ENCODE peak calls at places on chromosome 22, in six cellular contexts. One of them, this sample, is unnamed.

GRCh38 chr22:48443680-48444079 is 1384.0 kb downstream of the BRD1 start:
- DNase-seq in SK-N-SH: no peak
- DNase-seq in IMR-90: no peak
- DNase-seq in mammary epithelial cell: no peak
- DNase-seq in fibroblast of lung: no peak
- DNase-seq in H9: no peak
- DNase-seq in this sample: no peak

GRCh38 chr22:30572840-30573593 is 1.4 kb downstream of the GAL3ST1 start:
- DNase-seq in H9: no peak
- DNase-seq in mammary epithelial cell: no peak
- DNase-seq in SK-N-SH: no peak
- DNase-seq in IMR-90: no peak
- DNase-seq in fibroblast of lung: no peak
- DNase-seq in this sample: peak; percentile 81

GRCh38 chr22:44451016-44451415 is 47.0 kb downstream of the RTL6 start:
- DNase-seq in fibroblast of lung: no peak
- DNase-seq in SK-N-SH: no peak
- DNase-seq in mammary epithelial cell: no peak
- DNase-seq in H9: no peak
- DNase-seq in IMR-90: no peak
- DNase-seq in this sample: no peak

GRCh38 chr22:29268511-29269229 is 602 bp downstream of the EWSR1 start:
- DNase-seq in mammary epithelial cell: peak; percentile 26
- DNase-seq in IMR-90: peak; percentile 67
- DNase-seq in H9: no peak
- DNase-seq in fibroblast of lung: peak; percentile 70
- DNase-seq in SK-N-SH: peak; percentile 63
- DNase-seq in this sample: no peak

GRCh38 chr22:36384766-36385400 is 2.9 kb downstream of the MYH9 start:
- DNase-seq in SK-N-SH: peak; percentile 61
- DNase-seq in fibroblast of lung: peak; percentile 50
- DNase-seq in IMR-90: no peak
- DNase-seq in H9: no peak
- DNase-seq in mammary epithelial cell: no peak
- DNase-seq in this sample: no peak

GRCh38 chr22:46193898-46194310 is 43.6 kb downstream of the PPARA start:
- DNase-seq in fibroblast of lung: no peak
- DNase-seq in H9: no peak
- DNase-seq in IMR-90: no peak
- DNase-seq in mammary epithelial cell: no peak
- DNase-seq in SK-N-SH: peak; percentile 79
- DNase-seq in this sample: peak; percentile 83

GRCh38 chr22:33000342-33001280 is 57.6 kb downstream of the SYN3 start:
- DNase-seq in mammary epithelial cell: peak; percentile 44
- DNase-seq in IMR-90: peak; percentile 32
- DNase-seq in H9: peak; percentile 88
- DNase-seq in SK-N-SH: peak; percentile 82
- DNase-seq in fibroblast of lung: peak; percentile 37
- DNase-seq in this sample: peak; percentile 34

GRCh38 chr22:31393890-31394289 is 5.5 kb upstream of the DRG1 start:
- DNase-seq in IMR-90: no peak
- DNase-seq in H9: no peak
- DNase-seq in mammary epithelial cell: no peak
- DNase-seq in fibroblast of lung: no peak
- DNase-seq in SK-N-SH: no peak
- DNase-seq in this sample: no peak

GRCh38 chr22:23838686-23839468 is at the start of gene DERL3:
- DNase-seq in H9: peak; percentile 100
- DNase-seq in mammary epithelial cell: peak; percentile 78
- DNase-seq in SK-N-SH: peak; percentile 41
- DNase-seq in fibroblast of lung: peak; percentile 98
- DNase-seq in IMR-90: peak; percentile 93
- DNase-seq in this sample: peak; percentile 100

GRCh38 chr22:41687901-41688364 is 734 bp downstream of the SNU13 start:
- DNase-seq in SK-N-SH: peak; percentile 27
- DNase-seq in mammary epithelial cell: peak; percentile 35
- DNase-seq in H9: no peak
- DNase-seq in fibroblast of lung: peak; percentile 22
- DNase-seq in IMR-90: peak; percentile 22
- DNase-seq in this sample: no peak

GRCh38 chr22:30314918-30315317 is 11.8 kb downstream of the TBC1D10A start:
- DNase-seq in fibroblast of lung: peak; percentile 55
- DNase-seq in H9: no peak
- DNase-seq in mammary epithelial cell: peak; percentile 75
- DNase-seq in IMR-90: peak; percentile 67
- DNase-seq in SK-N-SH: no peak
- DNase-seq in this sample: no peak

GRCh38 chr22:46119729-46120419 is 30.5 kb upstream of the PPARA start:
- DNase-seq in SK-N-SH: no peak
- DNase-seq in IMR-90: peak; percentile 74
- DNase-seq in H9: no peak
- DNase-seq in fibroblast of lung: peak; percentile 92
- DNase-seq in mammary epithelial cell: no peak
- DNase-seq in this sample: no peak

GRCh38 chr22:19769393-19769715 is 8.8 kb downstream of the TBX1 start:
- DNase-seq in H9: no peak
- DNase-seq in fibroblast of lung: no peak
- DNase-seq in SK-N-SH: no peak
- DNase-seq in IMR-90: no peak
- DNase-seq in mammary epithelial cell: no peak
- DNase-seq in this sample: no peak

GRCh38 chr22:36162127-36163034 is 1.8 kb upstream of the APOL3 start:
- DNase-seq in IMR-90: no peak
- DNase-seq in fibroblast of lung: peak; percentile 22
- DNase-seq in SK-N-SH: no peak
- DNase-seq in H9: no peak
- DNase-seq in mammary epithelial cell: no peak
- DNase-seq in this sample: no peak

GRCh38 chr22:42208362-42208761 is 62.1 kb downstream of the TCF20 start:
- DNase-seq in H9: no peak
- DNase-seq in fibroblast of lung: no peak
- DNase-seq in IMR-90: no peak
- DNase-seq in SK-N-SH: no peak
- DNase-seq in mammary epithelial cell: no peak
- DNase-seq in this sample: no peak

GRCh38 chr22:45064313-45065268 is 54.8 kb upstream of the PHF21B start:
- DNase-seq in IMR-90: peak; percentile 87
- DNase-seq in fibroblast of lung: peak; percentile 88
- DNase-seq in H9: no peak
- DNase-seq in mammary epithelial cell: peak; percentile 92
- DNase-seq in SK-N-SH: no peak
- DNase-seq in this sample: no peak

GRCh38 chr22:34068011-34068410 is 147.7 kb upstream of the LARGE1 start:
- DNase-seq in fibroblast of lung: no peak
- DNase-seq in mammary epithelial cell: no peak
- DNase-seq in IMR-90: no peak
- DNase-seq in SK-N-SH: no peak
- DNase-seq in H9: no peak
- DNase-seq in this sample: no peak

GRCh38 chr22:41780714-41781507 is 19.6 kb upstream of the CCDC134 start:
- DNase-seq in H9: no peak
- DNase-seq in mammary epithelial cell: no peak
- DNase-seq in IMR-90: peak; percentile 63
- DNase-seq in fibroblast of lung: peak; percentile 50
- DNase-seq in SK-N-SH: no peak
- DNase-seq in this sample: peak; percentile 62

GRCh38 chr22:45599836-45600577 is 71.6 kb upstream of the ATXN10 start:
- DNase-seq in mammary epithelial cell: no peak
- DNase-seq in IMR-90: no peak
- DNase-seq in SK-N-SH: no peak
- DNase-seq in fibroblast of lung: no peak
- DNase-seq in H9: no peak
- DNase-seq in this sample: peak; percentile 61

GRCh38 chr22:44566911-44567310 is 68.9 kb upstream of the RTL6 start:
- DNase-seq in H9: no peak
- DNase-seq in SK-N-SH: no peak
- DNase-seq in fibroblast of lung: no peak
- DNase-seq in IMR-90: no peak
- DNase-seq in mammary epithelial cell: no peak
- DNase-seq in this sample: no peak

GRCh38 chr22:32661737-32662586 is 139.5 kb upstream of the TIMP3 start:
- DNase-seq in SK-N-SH: no peak
- DNase-seq in H9: no peak
- DNase-seq in mammary epithelial cell: no peak
- DNase-seq in fibroblast of lung: peak; percentile 80
- DNase-seq in IMR-90: peak; percentile 79
- DNase-seq in this sample: no peak

GRCh38 chr22:50085211-50085999 is at the start of gene MLC1:
- DNase-seq in IMR-90: peak; percentile 25
- DNase-seq in H9: no peak
- DNase-seq in fibroblast of lung: peak; percentile 88
- DNase-seq in mammary epithelial cell: no peak
- DNase-seq in SK-N-SH: no peak
- DNase-seq in this sample: no peak

GRCh38 chr22:50088096-50088495 is 1.7 kb upstream of the MOV10L1 start:
- DNase-seq in mammary epithelial cell: no peak
- DNase-seq in H9: no peak
- DNase-seq in fibroblast of lung: no peak
- DNase-seq in SK-N-SH: no peak
- DNase-seq in IMR-90: no peak
- DNase-seq in this sample: no peak

GRCh38 chr22:50084570-50084969 is 656 bp downstream of the MLC1 start:
- DNase-seq in mammary epithelial cell: no peak
- DNase-seq in IMR-90: no peak
- DNase-seq in SK-N-SH: no peak
- DNase-seq in H9: no peak
- DNase-seq in fibroblast of lung: no peak
- DNase-seq in this sample: no peak

GRCh38 chr22:50087646-50088045 is 2.2 kb upstream of the MOV10L1 start:
- DNase-seq in H9: no peak
- DNase-seq in SK-N-SH: no peak
- DNase-seq in fibroblast of lung: no peak
- DNase-seq in mammary epithelial cell: no peak
- DNase-seq in IMR-90: no peak
- DNase-seq in this sample: no peak

GRCh38 chr22:50086526-50086925 is 1.3 kb upstream of the MLC1 start:
- DNase-seq in SK-N-SH: no peak
- DNase-seq in IMR-90: peak; percentile 74
- DNase-seq in mammary epithelial cell: no peak
- DNase-seq in H9: no peak
- DNase-seq in fibroblast of lung: peak; percentile 87
- DNase-seq in this sample: no peak
- H3K9ac ChIP-seq in SK-N-SH: no peak overlapping the region
- H3K9ac ChIP-seq in IMR-90: no peak overlapping the region
- H3K9ac ChIP-seq in mammary epithelial cell: no peak overlapping the region
- H3K9ac ChIP-seq in H9: no peak overlapping the region
- H3K9ac ChIP-seq in fibroblast of lung: no peak overlapping the region
- H3K9ac ChIP-seq in this sample: no peak overlapping the region

GRCh38 chr22:22810471-22810870 is 77.1 kb upstream of the IGLL5 start:
- DNase-seq in H9: no peak
- DNase-seq in IMR-90: no peak
- DNase-seq in SK-N-SH: no peak
- DNase-seq in mammary epithelial cell: no peak
- DNase-seq in fibroblast of lung: no peak
- DNase-seq in this sample: no peak

GRCh38 chr22:22813126-22814075 is 74.2 kb upstream of the IGLL5 start:
- DNase-seq in H9: no peak
- DNase-seq in SK-N-SH: no peak
- DNase-seq in fibroblast of lung: no peak
- DNase-seq in mammary epithelial cell: no peak
- DNase-seq in IMR-90: no peak
- DNase-seq in this sample: no peak

GRCh38 chr22:22812031-22812905 is 75.3 kb upstream of the IGLL5 start:
- DNase-seq in H9: no peak
- DNase-seq in IMR-90: no peak
- DNase-seq in fibroblast of lung: no peak
- DNase-seq in SK-N-SH: no peak
- DNase-seq in mammary epithelial cell: no peak
- DNase-seq in this sample: no peak

GRCh38 chr22:22811016-22812009 is 76.3 kb upstream of the IGLL5 start:
- DNase-seq in SK-N-SH: no peak
- DNase-seq in H9: no peak
- DNase-seq in fibroblast of lung: no peak
- DNase-seq in IMR-90: no peak
- DNase-seq in mammary epithelial cell: no peak
- DNase-seq in this sample: no peak

DNA sequence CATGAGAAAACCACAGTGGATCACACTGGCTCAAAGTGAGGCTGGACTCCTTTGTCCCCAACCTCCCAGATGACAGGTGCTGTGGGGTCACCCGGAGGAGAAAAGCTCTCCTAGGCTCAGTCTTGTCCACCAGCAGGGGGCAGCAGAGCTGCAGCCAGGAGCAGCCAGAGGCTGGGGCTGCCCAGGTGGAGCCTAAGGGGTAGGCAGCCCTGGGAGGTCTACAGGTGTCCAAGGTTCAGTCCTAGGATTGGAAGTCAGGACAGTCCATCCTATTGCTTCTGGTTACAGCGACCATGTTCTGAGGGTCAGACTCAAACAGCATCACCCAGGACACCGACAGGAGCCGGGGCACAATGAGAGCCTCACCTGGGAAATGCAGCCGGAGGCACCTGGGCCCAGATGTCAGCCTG is 77.6 kb upstream of the IGLL5 start:
- DNase-seq in mammary epithelial cell: no peak
- DNase-seq in fibroblast of lung: peak; percentile 11
- DNase-seq in H9: peak; percentile 80
- DNase-seq in IMR-90: peak; percentile 30
- DNase-seq in SK-N-SH: peak; percentile 51
- DNase-seq in this sample: no peak
- TF ChIP-seq CTCF in mammary epithelial cell: peak; percentile 94
- TF ChIP-seq CTCF in fibroblast of lung: peak; percentile 41
- TF ChIP-seq CTCF in H9: peak; percentile 93
- TF ChIP-seq CTCF in IMR-90: peak; percentile 57
- TF ChIP-seq CTCF in SK-N-SH: peak; percentile 58
- TF ChIP-seq CTCF in this sample: peak; percentile 84

GRCh38 chr22:39995346-39996252 is 845 bp downstream of the FAM83F start:
- DNase-seq in fibroblast of lung: no peak
- DNase-seq in H9: peak; percentile 43
- DNase-seq in IMR-90: no peak
- DNase-seq in SK-N-SH: no peak
- DNase-seq in mammary epithelial cell: peak; percentile 46
- DNase-seq in this sample: peak; percentile 38
- H3K4me1 ChIP-seq in fibroblast of lung: no peaks in the 10 kb centered on the region
- H3K4me1 ChIP-seq in H9: peaks cover 15% of the 10 kb centered on the region
- H3K4me1 ChIP-seq in IMR-90: peaks cover 4% of the 10 kb centered on the region
- H3K4me1 ChIP-seq in SK-N-SH: peaks cover 19% of the 10 kb centered on the region
- H3K4me1 ChIP-seq in mammary epithelial cell: peaks cover 48% of the 10 kb centered on the region
- H3K4me1 ChIP-seq in this sample: peaks cover 13% of the 10 kb centered on the region

GRCh38 chr22:26314171-26314570 is 114.9 kb upstream of the ASPHD2 start:
- DNase-seq in fibroblast of lung: no peak
- DNase-seq in SK-N-SH: no peak
- DNase-seq in H9: no peak
- DNase-seq in mammary epithelial cell: no peak
- DNase-seq in IMR-90: no peak
- DNase-seq in this sample: no peak
- H3K9ac ChIP-seq in fibroblast of lung: no peak overlapping the region
- H3K9ac ChIP-seq in SK-N-SH: no peak overlapping the region
- H3K9ac ChIP-seq in H9: no peak overlapping the region
- H3K9ac ChIP-seq in mammary epithelial cell: no peak overlapping the region
- H3K9ac ChIP-seq in IMR-90: no peak overlapping the region
- H3K9ac ChIP-seq in this sample: no peak overlapping the region

DNA sequence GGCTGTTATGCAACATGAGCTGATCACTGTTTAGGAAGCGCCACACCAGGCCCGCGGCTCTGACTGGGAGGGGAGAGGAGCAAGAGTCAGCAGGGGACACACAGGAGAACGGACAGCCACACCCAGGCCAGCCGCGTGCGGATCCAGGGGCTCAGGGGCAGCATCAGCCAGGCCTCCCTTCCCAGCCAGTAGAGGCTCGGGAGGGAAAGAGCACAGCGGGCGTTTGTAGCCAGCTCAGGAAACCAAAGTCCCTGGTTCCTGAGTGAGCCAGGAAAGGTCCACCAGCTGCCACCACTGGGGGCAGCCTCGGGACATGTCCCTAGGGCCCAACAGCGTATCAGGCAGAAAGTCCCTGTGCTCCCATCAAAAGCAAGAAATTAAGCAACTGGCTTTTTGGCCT is 71.8 kb upstream of the PITPNB start:
- DNase-seq in mammary epithelial cell: no peak
- DNase-seq in H9: peak; percentile 89
- DNase-seq in fibroblast of lung: no peak
- DNase-seq in IMR-90: peak; percentile 8
- DNase-seq in SK-N-SH: peak; percentile 72
- DNase-seq in this sample: peak; percentile 27
- TF ChIP-seq CTCF in mammary epithelial cell: peak; percentile 37
- TF ChIP-seq CTCF in H9: peak; percentile 78
- TF ChIP-seq CTCF in fibroblast of lung: peak; percentile 27
- TF ChIP-seq CTCF in IMR-90: peak; percentile 27
- TF ChIP-seq CTCF in SK-N-SH: peak; percentile 41
- TF ChIP-seq CTCF in this sample: peak; percentile 19